ENCODE peak calls at places on chromosomes 6 and 20, in nine cellular contexts. J is lower leg skin; V is mesothelial cell of epicardium; R is CD8-positive, alpha-beta T cell; N is MCF 10A; Z is GM06990; T is natural killer cell; D is GM23338; B is AG04450. S is an unnamed sample.
A peak's percentile ranks its signal among the peaks of the same experiment; 100 is the strongest.

GRCh38 chr20:54257090-54257816 is 49.4 kb downstream of the PFDN4 start:
- DNase-seq in J (no peak), V (no peak), R (no peak), N (peak; percentile 89), Z (no peak), T (no peak), D (no peak), B (peak; percentile 89), S (no peak)

GRCh38 chr20:2751868-2752630 is 48.4 kb downstream of the CPXM1 start:
- DNase-seq in J (peak; percentile 86), V (no peak), R (peak; percentile 34), N (no peak), Z (no peak), T (peak; percentile 61), D (no peak), B (no peak), S (no peak)

GRCh38 chr6:20797597-20797996 is 263.3 kb downstream of the CDKAL1 start:
- DNase-seq in J (no peak), V (no peak), R (no peak), N (no peak), Z (no peak), T (no peak), D (no peak), B (no peak), S (no peak)

GRCh38 chr6:16764188-16764950 is 3.1 kb upstream of the ATXN1 start:
- DNase-seq in J (no peak), V (no peak), R (no peak), N (no peak), Z (no peak), T (no peak), D (peak; percentile 44), B (no peak), S (no peak)

GRCh38 chr20:59972037-59972801 is 14.0 kb downstream of the CDH26 start:
- DNase-seq in J (no peak), V (no peak), R (no peak), N (peak; percentile 82), Z (no peak), T (no peak), D (no peak), B (no peak), S (no peak)

GRCh38 chr6:90167514-90168379 is 128.9 kb downstream of the BACH2 start:
- DNase-seq in J (no peak), V (no peak), R (no peak), N (no peak), Z (no peak), T (no peak), D (no peak), B (no peak), S (no peak)

GRCh38 chr20:57835462-57836455 is 125.9 kb upstream of the PMEPA1 start:
- DNase-seq in J (peak; percentile 76), V (no peak), R (no peak), N (no peak), Z (no peak), T (no peak), D (peak; percentile 31), B (no peak), S (peak; percentile 56)

GRCh38 chr6:23091795-23092194 is 522.4 kb downstream of the HDGFL1 start:
- DNase-seq in J (no peak), V (no peak), R (no peak), N (peak; percentile 21), Z (no peak), T (no peak), D (no peak), B (no peak), S (no peak)

GRCh38 chr6:11918739-11919605 is 93.1 kb upstream of the HIVEP1 start:
- DNase-seq in J (no peak), V (no peak), R (no peak), N (no peak), Z (no peak), T (no peak), D (no peak), B (no peak), S (no peak)

GRCh38 chr6:42781546-42781810 is 374 bp upstream of the BICRAL start:
- DNase-seq in J (no peak), V (no peak), R (no peak), N (no peak), Z (no peak), T (no peak), D (no peak), B (no peak), S (no peak)

GRCh38 chr6:157982580-157983438 is 1.1 kb downstream of the SYNJ2 start:
- DNase-seq in J (no peak), V (no peak), R (no peak), N (peak; percentile 20), Z (no peak), T (no peak), D (peak; percentile 47), B (no peak), S (no peak)

GRCh38 chr20:25293910-25294458 is 46.1 kb downstream of the PYGB start:
- DNase-seq in J (no peak), V (no peak), R (no peak), N (no peak), Z (no peak), T (no peak), D (no peak), B (no peak), S (no peak)

GRCh38 chr6:71393471-71393870 is 104.9 kb downstream of the OGFRL1 start:
- DNase-seq in J (no peak), V (no peak), R (no peak), N (no peak), Z (no peak), T (no peak), D (no peak), B (no peak), S (no peak)

DNA sequence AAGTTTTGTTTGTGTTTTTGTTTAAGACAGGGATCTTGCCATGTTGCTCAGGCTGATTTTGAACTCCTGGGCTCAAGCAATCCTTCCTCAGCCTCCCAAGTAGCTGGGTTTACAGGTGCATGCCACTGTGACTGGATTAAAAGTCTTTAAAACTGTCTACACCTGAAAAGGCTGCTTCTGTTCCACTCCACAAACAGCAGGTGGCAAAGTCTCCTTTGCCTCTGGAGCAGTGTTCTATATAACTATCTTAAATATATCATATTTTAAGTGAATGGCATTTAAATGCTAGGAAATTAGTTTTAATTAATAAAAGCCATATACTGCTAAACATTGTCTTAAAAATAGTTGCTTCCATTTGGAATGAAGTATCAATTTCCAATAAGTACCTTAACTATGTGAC is 89.2 kb upstream of the BCLAF1 start:
- DNase-seq in J (no peak), V (no peak), R (no peak), N (peak; percentile 39), Z (no peak), T (no peak), D (peak; percentile 19), B (no peak), S (no peak)
- TF ChIP-seq CTCF in J (no peak), V (no peak), R (no peak), N (peak; percentile 27), Z (no peak), T (no peak), D (peak; percentile 32), B (peak; percentile 42), S (no peak)

GRCh38 chr20:48983423-48984400 is 62.2 kb downstream of the ARFGEF2 start:
- DNase-seq in J (no peak), V (no peak), R (no peak), N (peak; percentile 85), Z (no peak), T (no peak), D (no peak), B (peak; percentile 47), S (no peak)

GRCh38 chr20:48990467-48990866 is 55.6 kb upstream of the CSE1L start:
- DNase-seq in J (no peak), V (no peak), R (no peak), N (no peak), Z (no peak), T (no peak), D (no peak), B (no peak), S (no peak)

GRCh38 chr20:48984575-48985219 is 61.4 kb upstream of the CSE1L start:
- DNase-seq in J (no peak), V (no peak), R (no peak), N (no peak), Z (no peak), T (no peak), D (no peak), B (no peak), S (no peak)

GRCh38 chr20:48986899-48987298 is 59.2 kb upstream of the CSE1L start:
- DNase-seq in J (no peak), V (no peak), R (no peak), N (peak; percentile 25), Z (no peak), T (no peak), D (no peak), B (no peak), S (no peak)
- TF ChIP-seq CTCF in J (no peak), V (no peak), R (no peak), N (peak; percentile 28), Z (no peak), T (no peak), D (peak; percentile 35), B (peak; percentile 28), S (peak; percentile 58)

DNA sequence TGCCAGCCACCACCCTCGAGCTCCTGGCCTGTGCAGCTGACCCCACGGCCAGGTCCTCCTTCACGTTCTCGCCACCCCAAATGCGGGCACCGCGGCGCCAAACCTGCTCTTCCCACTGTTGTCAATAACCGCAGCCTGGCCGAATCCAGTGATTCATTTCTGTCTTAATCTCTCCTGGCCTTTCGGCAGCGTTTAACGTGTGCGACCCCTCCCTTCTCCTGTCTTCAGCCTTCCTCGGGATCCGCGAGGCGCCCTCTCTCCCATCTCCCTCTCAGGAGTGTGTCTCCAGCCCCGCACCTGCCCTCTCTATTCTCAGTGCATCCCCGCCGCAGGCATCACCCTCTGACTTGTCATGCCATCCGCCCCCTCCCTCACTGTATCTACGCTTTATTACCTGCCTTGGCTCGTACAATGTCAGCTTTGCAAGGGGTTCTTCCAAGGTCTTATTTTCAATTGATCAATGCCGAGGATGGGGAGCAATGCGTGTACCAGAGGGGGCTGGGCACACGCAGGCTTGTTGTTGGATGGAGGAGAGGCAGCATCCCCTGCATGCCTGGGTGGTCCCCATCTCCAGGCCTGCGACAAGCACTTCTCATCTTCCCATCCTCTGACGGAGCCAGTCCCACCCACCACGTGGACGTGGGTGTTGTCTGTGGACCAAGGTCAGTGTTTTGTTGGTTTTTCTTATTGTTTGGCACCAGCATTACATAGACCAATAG is 91.2 kb downstream of the THBS2 start:
- DNase-seq in J (peak; percentile 85), V (no peak), R (no peak), N (no peak), Z (no peak), T (no peak), D (no peak), B (no peak), S (no peak)
- TF ChIP-seq CTCF in J (no peak), V (no peak), R (no peak), N (no peak), Z (no peak), T (no peak), D (no peak), B (no peak), S (no peak)

DNA sequence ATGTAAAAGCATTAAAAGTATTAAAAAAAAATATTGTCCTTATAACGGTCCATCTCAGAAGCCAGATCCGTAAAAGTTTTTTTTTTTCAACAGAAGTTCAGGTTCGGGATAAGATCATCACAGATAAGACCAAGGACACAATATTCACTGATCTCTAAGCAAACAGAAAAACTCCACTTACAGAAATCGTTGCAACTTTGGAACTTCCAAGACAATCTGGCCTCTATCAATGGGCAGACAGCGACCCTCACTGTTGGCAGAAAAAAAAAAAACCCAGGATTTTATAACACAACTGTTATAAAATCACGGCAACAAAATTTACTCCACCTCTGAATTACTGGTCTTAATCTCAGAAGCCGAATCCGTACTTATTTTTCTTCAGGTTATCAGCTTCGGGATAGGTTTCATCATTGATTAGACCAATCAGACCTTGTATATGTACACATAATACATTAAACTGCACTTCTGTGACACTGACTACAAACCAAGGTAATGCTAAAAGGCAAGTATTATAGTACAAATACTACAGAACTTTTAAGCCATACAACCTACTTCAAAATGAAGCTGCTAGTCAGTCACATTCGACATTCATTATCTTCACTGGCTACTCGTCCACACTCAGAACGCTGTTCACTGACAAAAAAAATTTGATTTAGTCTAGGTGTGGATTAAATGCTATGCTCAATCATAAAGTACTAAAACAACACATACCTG is 34.7 kb upstream of the SYNCRIP start:
- DNase-seq in J (no peak), V (no peak), R (no peak), N (peak; percentile 30), Z (no peak), T (no peak), D (no peak), B (no peak), S (no peak)
- TF ChIP-seq CTCF in J (no peak), V (no peak), R (no peak), N (peak; percentile 14), Z (peak; percentile 20), T (no peak), D (no peak), B (peak; percentile 22), S (peak; percentile 26)